ENCODE peak calls at places on chromosomes 6 and 20, in four cellular contexts. U is NCI-H460; O is neural progenitor cell; T is CD4-positive, alpha-beta memory T cell. G is an unnamed sample.

GRCh38 chr6:22113046-22113766 is 183.6 kb downstream of the PRL start:
- DNase-seq in T (no peak), U (peak), O (no peak), G (no peak)

GRCh38 chr20:37538003-37538402 is 10.3 kb upstream of the BLCAP start:
- DNase-seq in T (no peak), U (no peak), O (no peak), G (no peak)

GRCh38 chr6:136440187-136440582 is 110.0 kb downstream of the MAP7 start:
- DNase-seq in U (no peak), T (no peak), O (no peak), G (no peak)

GRCh38 chr6:35486005-35486925 is 10.6 kb downstream of the TEAD3 start:
- DNase-seq in U (no peak), O (peak), T (no peak), G (no peak)

GRCh38 chr20:62627901-62628612 is 14.2 kb upstream of the SLCO4A1 start:
- DNase-seq in O (no peak), U (no peak), T (no peak), G (no peak)

GRCh38 chr6:30163090-30163917 is at the start of gene TRIM15:
- DNase-seq in O (peak), U (no peak), T (no peak), G (no peak)

GRCh38 chr20:58616411-58616810 is 34.7 kb upstream of the STX16 start:
- DNase-seq in U (no peak), T (no peak), O (no peak), G (no peak)

GRCh38 chr6:137081997-137082396 is 37.2 kb upstream of the IL20RA start:
- DNase-seq in T (no peak), U (no peak), O (no peak), G (no peak)

GRCh38 chr6:24099181-24099580 is 26.8 kb upstream of the NRSN1 start:
- DNase-seq in T (no peak), U (no peak), O (no peak), G (no peak)

GRCh38 chr20:3461911-3462677 is 8.7 kb upstream of the ATRN start:
- DNase-seq in U (no peak), O (no peak), T (no peak), G (no peak)

GRCh38 chr20:38143646-38144554 is 21.2 kb downstream of the TGM2 start:
- DNase-seq in T (no peak), O (no peak), U (no peak), G (no peak)

GRCh38 chr20:63056236-63057132 is 49.7 kb upstream of the BHLHE23 start:
- DNase-seq in O (peak), T (peak), U (no peak), G (peak)

GRCh38 chr20:37506166-37506725 is 14.8 kb upstream of the NNAT start:
- DNase-seq in O (no peak), U (no peak), T (no peak), G (no peak)

GRCh38 chr6:44068607-44069296 is 58.5 kb downstream of the MRPL14 start:
- DNase-seq in T (no peak), O (peak), U (no peak), G (no peak)

GRCh38 chr6:150444308-150444707 is 75.5 kb downstream of the IYD start:
- DNase-seq in T (no peak), U (no peak), O (no peak), G (no peak)

GRCh38 chr6:16276991-16277981 is 38.9 kb downstream of the GMPR start:
- DNase-seq in T (no peak), O (peak), U (peak), G (peak)

GRCh38 chr6:79742030-79742429 is 110.9 kb downstream of the SH3BGRL2 start:
- DNase-seq in U (no peak), O (no peak), T (no peak), G (no peak)

GRCh38 chr20:33871362-33871761 is 60.2 kb downstream of the CHMP4B start:
- DNase-seq in O (no peak), U (no peak), T (no peak), G (no peak)

GRCh38 chr6:3750324-3751018 is 1.0 kb downstream of the PXDC1 start:
- DNase-seq in U (no peak), T (no peak), O (peak), G (peak)

GRCh38 chr6:37784585-37784967 is 35.0 kb upstream of the ZFAND3 start:
- DNase-seq in O (peak), T (no peak), U (no peak), G (no peak)

GRCh38 chr6:143361536-143362191 is 88.8 kb downstream of the ADAT2 start:
- DNase-seq in T (no peak), O (no peak), U (no peak), G (no peak)

GRCh38 chr6:169263836-169264608 is 10.4 kb upstream of the THBS2 start:
- DNase-seq in U (no peak), T (no peak), O (no peak), G (no peak)

GRCh38 chr6:55827818-55828522 is 47.4 kb downstream of the BMP5 start:
- DNase-seq in U (no peak), O (no peak), T (no peak), G (no peak)

GRCh38 chr6:133553652-133554051 is 312.5 kb downstream of the EYA4 start:
- DNase-seq in T (no peak), O (peak), U (peak), G (peak)

GRCh38 chr6:37554480-37554819 is 54.8 kb upstream of the CCDC167 start:
- DNase-seq in T (no peak), O (no peak), U (no peak), G (no peak)

GRCh38 chr6:158894192-158894591 is 75.0 kb upstream of the EZR start:
- DNase-seq in U (peak), O (peak), T (no peak), G (peak)

GRCh38 chr6:56550307-56550706 is 92.4 kb downstream of the DST start:
- DNase-seq in O (no peak), U (no peak), T (no peak), G (no peak)

GRCh38 chr20:10432079-10432478 is 1.9 kb downstream of the MKKS start:
- DNase-seq in U (no peak), O (no peak), T (no peak), G (no peak)

GRCh38 chr6:111872521-111873177 is 603 bp downstream of the FYN start:
- DNase-seq in U (no peak), O (peak), T (peak), G (peak)

GRCh38 chr6:44668976-44669934 is 281.7 kb downstream of the CDC5L start:
- DNase-seq in T (no peak), O (no peak), U (no peak), G (no peak)

GRCh38 chr6:152401978-152402377 is 235.2 kb downstream of the SYNE1 start:
- DNase-seq in T (no peak), U (peak), O (no peak), G (no peak)

G was measured in neuronal stem cell.